ENCODE peak calls at places on chromosomes 5 and 9, in five cellular contexts. One of them, this sample, is unnamed.
A peak's percentile ranks its signal among the peaks of the same experiment; 100 is the strongest.

GRCh38 chr5:135891804-135892203 is 3.8 kb downstream of the IL9 start:
- DNase-seq in kidney epithelial cell: no peak
- DNase-seq in neural progenitor cell: peak; percentile 78
- DNase-seq in foreskin fibroblast: no peak
- DNase-seq in HL-60: no peak
- DNase-seq in this sample: no peak

GRCh38 chr5:166909040-166909439 is 1382.4 kb upstream of the WWC1 start:
- DNase-seq in kidney epithelial cell: peak; percentile 76
- DNase-seq in neural progenitor cell: no peak
- DNase-seq in foreskin fibroblast: peak; percentile 78
- DNase-seq in HL-60: no peak
- DNase-seq in this sample: peak; percentile 65

GRCh38 chr5:173247504-173247903 is 12.5 kb upstream of the NKX2-5 start:
- DNase-seq in kidney epithelial cell: no peak
- DNase-seq in neural progenitor cell: no peak
- DNase-seq in foreskin fibroblast: no peak
- DNase-seq in HL-60: no peak
- DNase-seq in this sample: no peak

GRCh38 chr9:128607642-128608350 is 48.9 kb downstream of the DYNC2I2 start:
- DNase-seq in kidney epithelial cell: no peak
- DNase-seq in neural progenitor cell: no peak
- DNase-seq in foreskin fibroblast: peak; percentile 56
- DNase-seq in HL-60: no peak
- DNase-seq in this sample: peak; percentile 16

GRCh38 chr5:128378196-128378595 is 159.8 kb downstream of the FBN2 start:
- DNase-seq in kidney epithelial cell: peak; percentile 12
- DNase-seq in neural progenitor cell: no peak
- DNase-seq in foreskin fibroblast: peak; percentile 6
- DNase-seq in HL-60: no peak
- DNase-seq in this sample: peak; percentile 1

GRCh38 chr5:75340714-75341478 is 3.9 kb downstream of the HMGCR start:
- DNase-seq in kidney epithelial cell: no peak
- DNase-seq in neural progenitor cell: no peak
- DNase-seq in foreskin fibroblast: peak; percentile 7
- DNase-seq in HL-60: no peak
- DNase-seq in this sample: no peak

GRCh38 chr9:121288874-121289553 is 21.1 kb downstream of the GSN start:
- DNase-seq in kidney epithelial cell: peak; percentile 86
- DNase-seq in neural progenitor cell: peak; percentile 78
- DNase-seq in foreskin fibroblast: peak; percentile 71
- DNase-seq in HL-60: peak; percentile 84
- DNase-seq in this sample: peak; percentile 88

GRCh38 chr5:168679515-168679920 is 100.3 kb upstream of the PANK3 start:
- DNase-seq in kidney epithelial cell: peak; percentile 14
- DNase-seq in neural progenitor cell: peak; percentile 91
- DNase-seq in foreskin fibroblast: peak; percentile 87
- DNase-seq in HL-60: peak; percentile 51
- DNase-seq in this sample: peak; percentile 84

GRCh38 chr5:103808464-103809106 is 246.0 kb upstream of the NUDT12 start:
- DNase-seq in kidney epithelial cell: peak; percentile 7
- DNase-seq in neural progenitor cell: peak; percentile 73
- DNase-seq in foreskin fibroblast: peak; percentile 56
- DNase-seq in HL-60: no peak
- DNase-seq in this sample: peak; percentile 55

GRCh38 chr5:33272288-33272687 is 168.5 kb upstream of the TARS1 start:
- DNase-seq in kidney epithelial cell: peak; percentile 77
- DNase-seq in neural progenitor cell: no peak
- DNase-seq in foreskin fibroblast: peak; percentile 90
- DNase-seq in HL-60: no peak
- DNase-seq in this sample: peak; percentile 92

GRCh38 chr5:131277875-131278795 is 14.3 kb downstream of the CDC42SE2 start:
- DNase-seq in kidney epithelial cell: no peak
- DNase-seq in neural progenitor cell: no peak
- DNase-seq in foreskin fibroblast: peak; percentile 39
- DNase-seq in HL-60: no peak
- DNase-seq in this sample: no peak

GRCh38 chr5:39176740-39177628 is 42.4 kb downstream of the FYB1 start:
- DNase-seq in kidney epithelial cell: no peak
- DNase-seq in neural progenitor cell: no peak
- DNase-seq in foreskin fibroblast: no peak
- DNase-seq in HL-60: peak; percentile 27
- DNase-seq in this sample: no peak

GRCh38 chr9:133991211-133991921 is 758 bp downstream of the VAV2 start:
- DNase-seq in kidney epithelial cell: no peak
- DNase-seq in neural progenitor cell: peak; percentile 64
- DNase-seq in foreskin fibroblast: peak; percentile 50
- DNase-seq in HL-60: no peak
- DNase-seq in this sample: no peak

GRCh38 chr5:104081232-104081631 is 518.6 kb upstream of the NUDT12 start:
- DNase-seq in kidney epithelial cell: no peak
- DNase-seq in neural progenitor cell: no peak
- DNase-seq in foreskin fibroblast: no peak
- DNase-seq in HL-60: no peak
- DNase-seq in this sample: no peak

GRCh38 chr5:39943811-39944210 is 519.0 kb upstream of the DAB2 start:
- DNase-seq in kidney epithelial cell: no peak
- DNase-seq in neural progenitor cell: no peak
- DNase-seq in foreskin fibroblast: peak; percentile 60
- DNase-seq in HL-60: no peak
- DNase-seq in this sample: peak; percentile 25

GRCh38 chr5:36090033-36090432 is 23.4 kb upstream of the UGT3A2 start:
- DNase-seq in kidney epithelial cell: no peak
- DNase-seq in neural progenitor cell: peak; percentile 29
- DNase-seq in foreskin fibroblast: peak; percentile 52
- DNase-seq in HL-60: peak; percentile 54
- DNase-seq in this sample: peak; percentile 32

GRCh38 chr5:176895829-176896228 is 3.3 kb downstream of the HK3 start:
- DNase-seq in kidney epithelial cell: no peak
- DNase-seq in neural progenitor cell: no peak
- DNase-seq in foreskin fibroblast: no peak
- DNase-seq in HL-60: no peak
- DNase-seq in this sample: no peak

GRCh38 chr5:143154495-143155375 is 248.8 kb downstream of the NR3C1 start:
- DNase-seq in kidney epithelial cell: no peak
- DNase-seq in neural progenitor cell: peak; percentile 34
- DNase-seq in foreskin fibroblast: peak; percentile 76
- DNase-seq in HL-60: no peak
- DNase-seq in this sample: no peak

GRCh38 chr5:177483042-177483441 is 9.6 kb upstream of the DBN1 start:
- DNase-seq in kidney epithelial cell: no peak
- DNase-seq in neural progenitor cell: no peak
- DNase-seq in foreskin fibroblast: no peak
- DNase-seq in HL-60: no peak
- DNase-seq in this sample: no peak

GRCh38 chr5:77679791-77680190 is 41.3 kb upstream of the OTP start:
- DNase-seq in kidney epithelial cell: no peak
- DNase-seq in neural progenitor cell: no peak
- DNase-seq in foreskin fibroblast: peak; percentile 81
- DNase-seq in HL-60: peak; percentile 39
- DNase-seq in this sample: peak; percentile 57

GRCh38 chr5:99169309-99169708 is 240.5 kb upstream of the CHD1 start:
- DNase-seq in kidney epithelial cell: peak; percentile 12
- DNase-seq in neural progenitor cell: peak; percentile 33
- DNase-seq in foreskin fibroblast: no peak
- DNase-seq in HL-60: no peak
- DNase-seq in this sample: peak; percentile 23

GRCh38 chr5:59542841-59543825 is 350.4 kb downstream of the PDE4D start:
- DNase-seq in kidney epithelial cell: peak; percentile 82
- DNase-seq in neural progenitor cell: peak; percentile 16
- DNase-seq in foreskin fibroblast: peak; percentile 20
- DNase-seq in HL-60: no peak
- DNase-seq in this sample: peak; percentile 69

GRCh38 chr9:122001491-122002201 is 91.5 kb downstream of the TTLL11 start:
- DNase-seq in kidney epithelial cell: no peak
- DNase-seq in neural progenitor cell: no peak
- DNase-seq in foreskin fibroblast: peak; percentile 45
- DNase-seq in HL-60: no peak
- DNase-seq in this sample: peak; percentile 21

GRCh38 chr9:96651626-96652025 is 3.5 kb downstream of the PRXL2C start:
- DNase-seq in kidney epithelial cell: no peak
- DNase-seq in neural progenitor cell: no peak
- DNase-seq in foreskin fibroblast: peak; percentile 54
- DNase-seq in HL-60: no peak
- DNase-seq in this sample: peak; percentile 57

DNA sequence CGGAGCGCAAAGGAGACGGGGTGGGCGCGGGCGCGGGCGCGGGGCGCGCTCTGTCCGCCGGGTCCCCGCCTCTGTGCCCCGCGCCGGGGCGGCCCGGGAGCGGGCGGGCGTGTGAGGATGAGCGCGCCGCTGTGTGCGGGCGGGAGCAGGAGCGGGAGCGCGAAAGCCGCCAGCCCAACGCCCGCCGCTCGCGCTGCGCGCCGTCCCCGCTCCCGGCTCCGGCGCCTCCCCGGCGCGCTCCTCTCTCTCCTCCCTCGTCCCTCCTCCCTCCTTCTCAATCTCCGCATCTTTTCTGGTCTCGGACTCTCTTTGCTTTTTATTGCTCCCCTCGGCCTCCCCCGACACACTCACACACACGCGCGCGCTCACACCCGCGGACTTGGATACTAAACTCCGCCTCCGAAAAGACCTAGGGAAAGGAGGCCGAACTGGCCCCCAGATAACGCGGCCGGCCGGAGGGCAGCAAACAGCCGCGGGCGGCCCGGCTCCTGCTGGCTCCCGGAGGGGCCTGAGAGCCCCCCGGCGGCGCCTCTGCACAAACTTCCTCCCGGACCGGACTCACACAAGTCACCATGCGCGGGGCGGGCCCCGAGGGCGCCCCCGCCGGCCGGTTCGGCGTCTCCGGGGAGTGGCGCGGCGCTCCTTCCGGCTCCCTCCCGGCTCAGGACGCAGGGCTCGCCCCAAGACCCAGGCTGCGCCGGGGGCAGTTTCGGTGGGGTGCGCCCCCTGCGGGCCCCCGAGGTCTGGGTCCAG is at the start of gene FIBCD1:
- DNase-seq in kidney epithelial cell: no peak
- DNase-seq in neural progenitor cell: peak; percentile 83
- DNase-seq in foreskin fibroblast: peak; percentile 72
- DNase-seq in HL-60: peak; percentile 36
- DNase-seq in this sample: no peak
- TF ChIP-seq CTCF in kidney epithelial cell: no peak
- TF ChIP-seq CTCF in neural progenitor cell: peak; percentile 58
- TF ChIP-seq CTCF in foreskin fibroblast: peak; percentile 31
- TF ChIP-seq CTCF in HL-60: peak; percentile 8
- TF ChIP-seq CTCF in this sample: no peak

GRCh38 chr9:137225701-137226331 is 842 bp downstream of the CYSRT1 start:
- DNase-seq in kidney epithelial cell: no peak
- DNase-seq in neural progenitor cell: no peak
- DNase-seq in foreskin fibroblast: no peak
- DNase-seq in HL-60: no peak
- DNase-seq in this sample: no peak

GRCh38 chr9:137228515-137228967 is 1.2 kb downstream of the RNF224 start:
- DNase-seq in kidney epithelial cell: no peak
- DNase-seq in neural progenitor cell: no peak
- DNase-seq in foreskin fibroblast: no peak
- DNase-seq in HL-60: no peak
- DNase-seq in this sample: no peak

GRCh38 chr9:137226338-137227056 is 805 bp upstream of the RNF224 start:
- DNase-seq in kidney epithelial cell: no peak
- DNase-seq in neural progenitor cell: no peak
- DNase-seq in foreskin fibroblast: no peak
- DNase-seq in HL-60: no peak
- DNase-seq in this sample: no peak

GRCh38 chr9:137227853-137228514 is 682 bp downstream of the RNF224 start:
- DNase-seq in kidney epithelial cell: no peak
- DNase-seq in neural progenitor cell: no peak
- DNase-seq in foreskin fibroblast: no peak
- DNase-seq in HL-60: no peak
- DNase-seq in this sample: no peak

DNA sequence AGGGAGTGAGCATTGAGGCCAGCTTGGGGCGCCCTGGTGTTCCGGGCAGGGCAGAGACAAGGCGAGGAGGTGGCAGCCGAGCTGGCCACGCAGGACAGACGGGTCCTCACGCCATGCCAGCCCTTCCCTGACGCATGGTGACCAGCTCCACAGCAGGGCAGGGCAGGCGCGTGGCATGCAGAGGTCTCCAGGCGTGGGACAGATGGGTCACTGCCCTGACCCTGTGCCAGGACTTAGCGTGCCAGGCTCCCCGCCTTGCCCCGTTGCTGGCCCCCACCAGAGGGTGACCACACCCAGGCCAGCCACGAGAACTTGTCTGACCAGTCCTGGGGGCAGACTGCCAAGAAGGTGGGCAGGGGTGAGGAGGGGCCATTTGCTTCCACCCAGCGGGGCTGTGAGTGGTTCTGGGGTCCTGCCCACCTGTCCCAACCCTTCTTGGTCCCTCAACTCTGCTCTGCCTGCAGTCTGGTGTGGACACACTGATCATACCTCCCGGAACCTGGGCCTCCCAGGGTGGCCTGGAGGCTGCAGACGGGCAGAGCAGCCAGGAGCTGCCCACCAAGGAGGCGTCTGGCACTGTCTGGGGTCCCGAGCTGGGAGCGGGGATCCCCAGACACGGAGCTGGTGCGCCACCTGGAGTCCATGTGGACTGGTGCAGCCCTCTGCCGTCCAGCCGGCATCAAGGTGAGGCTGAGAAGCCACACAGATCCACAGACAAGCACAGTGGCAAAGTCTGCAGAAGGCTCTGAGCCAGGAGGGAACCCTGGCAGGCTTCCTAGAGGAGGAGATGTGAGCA is at the start of gene RNF224:
- DNase-seq in kidney epithelial cell: no peak
- DNase-seq in neural progenitor cell: peak; percentile 93
- DNase-seq in foreskin fibroblast: peak; percentile 88
- DNase-seq in HL-60: peak; percentile 82
- DNase-seq in this sample: peak; percentile 82
- TF ChIP-seq CTCF in kidney epithelial cell: peak; percentile 91
- TF ChIP-seq CTCF in neural progenitor cell: peak; percentile 91
- TF ChIP-seq CTCF in foreskin fibroblast: peak; percentile 76
- TF ChIP-seq CTCF in HL-60: peak; percentile 95
- TF ChIP-seq CTCF in this sample: peak; percentile 89

GRCh38 chr9:78213696-78214095 is 22.2 kb upstream of the CEP78 start:
- DNase-seq in kidney epithelial cell: peak; percentile 23
- DNase-seq in neural progenitor cell: peak; percentile 23
- DNase-seq in foreskin fibroblast: peak; percentile 27
- DNase-seq in HL-60: peak; percentile 14
- DNase-seq in this sample: peak; percentile 55
- TF ChIP-seq CTCF in kidney epithelial cell: peak; percentile 30
- TF ChIP-seq CTCF in neural progenitor cell: peak; percentile 43
- TF ChIP-seq CTCF in foreskin fibroblast: no peak
- TF ChIP-seq CTCF in HL-60: peak; percentile 44
- TF ChIP-seq CTCF in this sample: peak; percentile 39

DNA sequence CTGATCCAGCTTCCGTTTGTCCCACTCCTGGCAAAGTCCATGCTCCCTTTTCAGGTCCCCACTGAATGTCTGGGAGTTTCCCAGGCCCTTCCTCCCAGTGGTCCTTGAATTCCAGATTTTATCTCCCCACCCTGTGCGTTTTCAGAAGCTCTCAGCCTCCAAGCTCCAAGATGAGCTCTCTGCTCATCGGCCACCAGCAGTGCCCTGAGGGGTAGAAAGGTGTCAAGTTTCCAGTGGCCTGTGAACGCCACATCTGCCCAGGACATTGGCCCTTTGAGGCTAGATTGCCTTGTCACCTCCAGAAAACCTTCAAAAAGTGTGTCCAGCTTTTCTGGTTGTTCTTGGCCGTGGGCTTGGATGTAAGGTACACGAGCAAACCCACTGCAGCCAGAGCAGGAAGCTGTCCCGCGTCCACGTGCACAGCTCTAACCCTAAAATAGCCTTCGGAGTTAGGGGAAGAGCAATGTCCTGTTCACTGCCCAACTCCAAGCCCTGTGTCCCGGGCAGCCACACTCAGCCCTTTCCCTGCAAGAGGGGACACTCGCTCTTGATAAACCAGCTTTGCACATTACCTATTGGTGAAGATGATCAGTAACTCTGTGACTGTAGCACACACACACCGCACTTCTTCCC is 10.9 kb upstream of the LRRC14B start:
- DNase-seq in kidney epithelial cell: no peak
- DNase-seq in neural progenitor cell: peak; percentile 20
- DNase-seq in foreskin fibroblast: no peak
- DNase-seq in HL-60: no peak
- DNase-seq in this sample: no peak
- TF ChIP-seq CTCF in kidney epithelial cell: no peak
- TF ChIP-seq CTCF in neural progenitor cell: no peak
- TF ChIP-seq CTCF in foreskin fibroblast: no peak
- TF ChIP-seq CTCF in HL-60: no peak
- TF ChIP-seq CTCF in this sample: no peak

This sample was measured in fibroblast of pulmonary artery.